ENCODE peak calls at places on chromosomes 12 and 14, in six cellular contexts. A is effector memory CD4-positive, alpha-beta T cell; O is neural progenitor cell; D is mammary epithelial cell; B is retinal pigment epithelial cell; S is MM.1S. R is an unnamed sample.

GRCh38 chr14:54653764-54654469 is 87.0 kb downstream of the SAMD4A start:
- DNase-seq in A (no peak), O (peak; percentile 42), D (peak; percentile 55), B (peak; percentile 87), S (no peak), R (no peak)

GRCh38 chr12:112375105-112375504 is 7.1 kb downstream of the HECTD4 start:
- DNase-seq in A (no peak), O (no peak), D (no peak), B (no peak), S (no peak), R (no peak)

GRCh38 chr12:49055978-49056754 is 4.4 kb downstream of the KMT2D start:
- DNase-seq in A (peak; percentile 17), O (peak; percentile 68), D (peak; percentile 63), B (no peak), S (peak; percentile 54), R (peak; percentile 88)

GRCh38 chr12:69170293-69170692 is 69.1 kb upstream of the CPSF6 start:
- DNase-seq in A (no peak), O (no peak), D (no peak), B (no peak), S (no peak), R (no peak)

GRCh38 chr12:57765003-57765697 is 1.7 kb downstream of the CYP27B1 start:
- DNase-seq in A (peak; percentile 13), O (peak; percentile 73), D (peak; percentile 73), B (no peak), S (peak; percentile 21), R (no peak)

GRCh38 chr14:64478634-64479250 is 13.4 kb downstream of the AKAP5 start:
- DNase-seq in A (no peak), O (no peak), D (peak; percentile 3), B (no peak), S (no peak), R (no peak)

GRCh38 chr12:129911437-129912049 is 7.7 kb upstream of the TMEM132D start:
- DNase-seq in A (no peak), O (peak; percentile 88), D (no peak), B (peak; percentile 35), S (no peak), R (peak; percentile 54)

GRCh38 chr12:11496157-11496851 is 100.9 kb upstream of the PRB2 start:
- DNase-seq in A (no peak), O (no peak), D (no peak), B (no peak), S (no peak), R (no peak)

GRCh38 chr12:15662983-15663659 is 126.1 kb downstream of the EPS8 start:
- DNase-seq in A (no peak), O (no peak), D (peak; percentile 59), B (no peak), S (no peak), R (no peak)

GRCh38 chr14:89673499-89674225 is 256.6 kb upstream of the FOXN3 start:
- DNase-seq in A (no peak), O (no peak), D (no peak), B (peak; percentile 56), S (no peak), R (peak; percentile 26)

GRCh38 chr14:101119830-101120571 is 216.5 kb upstream of the RTL1 start:
- DNase-seq in A (no peak), O (peak; percentile 42), D (no peak), B (no peak), S (no peak), R (no peak)

GRCh38 chr14:72891666-72892102 is 2.2 kb downstream of the DPF3 start:
- DNase-seq in A (no peak), O (no peak), D (no peak), B (no peak), S (no peak), R (no peak)
- H3K4me3 ChIP-seq in A (peak overlapping the region; percentile 91), O (peak overlapping the region; percentile 72), D (peak overlapping the region; percentile 68), B (peak overlapping the region; percentile 80), S (peak overlapping the region; percentile 80), R (no peak overlapping the region)

GRCh38 chr12:2198088-2198501 is 145.3 kb downstream of the CACNA1C start:
- DNase-seq in A (no peak), O (peak; percentile 61), D (peak; percentile 63), B (no peak), S (no peak), R (no peak)

GRCh38 chr12:2194060-2194459 is 141.3 kb downstream of the CACNA1C start:
- DNase-seq in A (no peak), O (no peak), D (no peak), B (no peak), S (no peak), R (no peak)

GRCh38 chr12:2195085-2195484 is 142.3 kb downstream of the CACNA1C start:
- DNase-seq in A (no peak), O (no peak), D (no peak), B (no peak), S (no peak), R (no peak)

GRCh38 chr12:2194571-2194970 is 141.8 kb downstream of the CACNA1C start:
- DNase-seq in A (no peak), O (no peak), D (no peak), B (no peak), S (no peak), R (no peak)

DNA sequence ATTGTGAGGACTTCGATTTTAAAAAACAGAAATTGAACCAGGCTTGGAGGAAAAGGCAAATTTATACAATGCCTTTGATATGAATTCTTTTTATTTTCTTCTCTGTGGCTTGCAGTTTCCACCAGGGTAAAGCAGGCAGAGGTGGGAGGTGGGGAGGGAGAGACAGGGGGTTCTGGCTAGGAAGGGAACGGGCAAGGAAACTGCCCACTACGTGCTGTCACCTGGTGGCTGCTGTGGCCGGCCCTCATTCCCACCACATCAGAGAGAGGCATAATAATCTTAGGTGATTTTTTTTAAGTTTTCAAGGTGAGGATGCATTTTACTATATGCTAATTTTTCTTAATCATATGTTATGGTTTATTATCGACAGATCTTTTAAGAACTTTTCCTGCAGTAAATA is 145.8 kb downstream of the CACNA1C start:
- DNase-seq in A (no peak), O (no peak), D (no peak), B (no peak), S (no peak), R (no peak)
- H3K4me3 ChIP-seq in A (no peak overlapping the region), O (no peak overlapping the region), D (no peak overlapping the region), B (no peak overlapping the region), S (no peak overlapping the region), R (no peak overlapping the region)

GRCh38 chr14:77183896-77184295 is 2.3 kb downstream of the TMEM63C start:
- DNase-seq in A (no peak), O (no peak), D (no peak), B (no peak), S (no peak), R (no peak)

GRCh38 chr14:77177623-77178185 is 3.9 kb upstream of the TMEM63C start:
- DNase-seq in A (no peak), O (no peak), D (no peak), B (no peak), S (no peak), R (no peak)

GRCh38 chr14:77184396-77185092 is 2.9 kb downstream of the TMEM63C start:
- DNase-seq in A (no peak), O (no peak), D (no peak), B (no peak), S (peak; percentile 9), R (no peak)

GRCh38 chr14:77181603-77182437 is at the start of gene TMEM63C:
- DNase-seq in A (no peak), O (peak; percentile 98), D (peak; percentile 83), B (peak; percentile 61), S (peak; percentile 91), R (peak; percentile 92)

DNA sequence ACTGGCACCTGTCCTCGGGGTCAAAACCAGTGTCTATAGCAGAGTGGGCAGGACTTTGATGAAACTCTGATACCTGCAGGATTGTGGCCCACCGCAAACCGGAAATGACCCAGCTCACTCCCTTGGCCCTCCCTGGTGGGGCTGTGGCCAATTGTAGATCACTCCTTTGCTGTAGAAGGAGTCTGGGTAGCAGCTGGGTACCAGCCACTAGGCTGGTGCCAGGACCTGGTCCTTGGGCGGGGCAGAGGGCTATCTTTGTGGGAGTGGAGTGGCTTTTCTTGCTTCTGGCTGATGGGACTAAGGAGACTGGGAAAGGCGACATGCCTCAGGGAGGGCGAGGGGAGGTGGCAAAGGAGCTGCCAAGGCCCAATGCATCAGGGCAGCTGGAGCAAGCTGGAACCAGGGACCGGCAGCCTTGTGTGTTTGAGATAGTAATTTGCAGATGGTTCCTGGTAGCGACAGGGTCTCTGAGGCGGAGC is 435 bp upstream of the TMEM63C start:
- DNase-seq in A (no peak), O (no peak), D (no peak), B (no peak), S (peak; percentile 64), R (no peak)
- H3K4me3 ChIP-seq in A (peak overlapping the region; percentile 78), O (peak overlapping the region; percentile 61), D (peak overlapping the region; percentile 78), B (peak overlapping the region; percentile 69), S (peak overlapping the region; percentile 74), R (peak overlapping the region; percentile 75)

DNA sequence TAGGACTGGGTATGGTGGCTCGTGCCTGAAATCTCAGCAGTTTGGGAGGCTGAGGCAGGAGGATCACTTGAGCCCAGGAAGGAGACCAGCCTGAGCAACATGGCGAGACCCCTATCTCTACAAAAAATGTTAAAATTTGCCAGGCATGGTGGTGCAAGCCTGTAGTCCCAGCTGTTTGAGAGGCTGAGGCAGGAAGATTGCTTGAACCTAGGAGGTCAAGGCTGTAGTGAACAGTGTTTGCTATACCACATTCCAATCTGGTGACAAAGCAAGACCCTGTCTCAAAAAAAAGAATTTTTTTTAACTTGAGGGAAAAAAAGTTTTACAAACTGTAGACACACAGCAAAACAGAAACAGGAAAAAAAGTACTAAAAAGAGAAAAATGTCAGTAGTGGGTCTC is 2.3 kb upstream of the MAP3K9 start:
- DNase-seq in A (no peak), O (no peak), D (no peak), B (no peak), S (no peak), R (no peak)
- H3K4me3 ChIP-seq in A (no peak overlapping the region), O (peak overlapping the region; percentile 79), D (peak overlapping the region; percentile 88), B (peak overlapping the region; percentile 3), S (no peak overlapping the region), R (no peak overlapping the region)